ENCODE peak calls at places on chromosomes 4 and X, in seven cellular contexts. One of them, this sample, is unnamed.

GRCh38 chrX:142998447-142999208 is 27.1 kb upstream of the SPANXN4 start:
- DNase-seq in astrocyte of the spinal cord: no peak
- DNase-seq in foreskin fibroblast: no peak
- DNase-seq in fibroblast of the aortic adventitia: no peak
- DNase-seq in body of pancreas: no peak
- DNase-seq in fibroblast of pulmonary artery: peak
- DNase-seq in sigmoid colon: no peak
- DNase-seq in this sample: no peak

GRCh38 chr4:10006236-10006603 is 15.1 kb downstream of the SLC2A9 start:
- DNase-seq in astrocyte of the spinal cord: peak
- DNase-seq in foreskin fibroblast: peak
- DNase-seq in fibroblast of the aortic adventitia: peak
- DNase-seq in body of pancreas: peak
- DNase-seq in fibroblast of pulmonary artery: peak
- DNase-seq in sigmoid colon: peak
- DNase-seq in this sample: peak

GRCh38 chr4:925171-925570 is 6.9 kb downstream of the GAK start:
- DNase-seq in astrocyte of the spinal cord: no peak
- DNase-seq in foreskin fibroblast: no peak
- DNase-seq in fibroblast of the aortic adventitia: no peak
- DNase-seq in body of pancreas: no peak
- DNase-seq in fibroblast of pulmonary artery: no peak
- DNase-seq in sigmoid colon: no peak
- DNase-seq in this sample: no peak

GRCh38 chr4:38281416-38282071 is 321.3 kb downstream of the PTTG2 start:
- DNase-seq in astrocyte of the spinal cord: peak
- DNase-seq in foreskin fibroblast: peak
- DNase-seq in fibroblast of the aortic adventitia: peak
- DNase-seq in body of pancreas: no peak
- DNase-seq in fibroblast of pulmonary artery: peak
- DNase-seq in sigmoid colon: no peak
- DNase-seq in this sample: peak

GRCh38 chrX:119410854-119411253 is 11.7 kb downstream of the SLC25A43 start:
- DNase-seq in astrocyte of the spinal cord: no peak
- DNase-seq in foreskin fibroblast: no peak
- DNase-seq in fibroblast of the aortic adventitia: no peak
- DNase-seq in body of pancreas: no peak
- DNase-seq in fibroblast of pulmonary artery: no peak
- DNase-seq in sigmoid colon: no peak
- DNase-seq in this sample: no peak

GRCh38 chr4:19945979-19946380 is 305.7 kb upstream of the SLIT2 start:
- DNase-seq in astrocyte of the spinal cord: peak
- DNase-seq in foreskin fibroblast: peak
- DNase-seq in fibroblast of the aortic adventitia: peak
- DNase-seq in body of pancreas: no peak
- DNase-seq in fibroblast of pulmonary artery: peak
- DNase-seq in sigmoid colon: no peak
- DNase-seq in this sample: peak

GRCh38 chr4:19455196-19455595 is 796.5 kb upstream of the SLIT2 start:
- DNase-seq in astrocyte of the spinal cord: no peak
- DNase-seq in foreskin fibroblast: no peak
- DNase-seq in fibroblast of the aortic adventitia: no peak
- DNase-seq in body of pancreas: no peak
- DNase-seq in fibroblast of pulmonary artery: no peak
- DNase-seq in sigmoid colon: no peak
- DNase-seq in this sample: no peak

GRCh38 chr4:186781032-186781917 is 57.6 kb upstream of the FAT1 start:
- DNase-seq in astrocyte of the spinal cord: peak
- DNase-seq in foreskin fibroblast: peak
- DNase-seq in fibroblast of the aortic adventitia: no peak
- DNase-seq in body of pancreas: peak
- DNase-seq in fibroblast of pulmonary artery: peak
- DNase-seq in sigmoid colon: no peak
- DNase-seq in this sample: peak

GRCh38 chr4:7120341-7120740 is 52.5 kb upstream of the GRPEL1 start:
- DNase-seq in astrocyte of the spinal cord: peak
- DNase-seq in foreskin fibroblast: no peak
- DNase-seq in fibroblast of the aortic adventitia: no peak
- DNase-seq in body of pancreas: no peak
- DNase-seq in fibroblast of pulmonary artery: no peak
- DNase-seq in sigmoid colon: no peak
- DNase-seq in this sample: peak

GRCh38 chr4:22824091-22824490 is 131.4 kb downstream of the GBA3 start:
- DNase-seq in astrocyte of the spinal cord: no peak
- DNase-seq in foreskin fibroblast: no peak
- DNase-seq in fibroblast of the aortic adventitia: no peak
- DNase-seq in body of pancreas: no peak
- DNase-seq in fibroblast of pulmonary artery: no peak
- DNase-seq in sigmoid colon: no peak
- DNase-seq in this sample: no peak

GRCh38 chr4:169116270-169116901 is 106.3 kb upstream of the CBR4 start:
- DNase-seq in astrocyte of the spinal cord: peak
- DNase-seq in foreskin fibroblast: peak
- DNase-seq in fibroblast of the aortic adventitia: peak
- DNase-seq in body of pancreas: no peak
- DNase-seq in fibroblast of pulmonary artery: peak
- DNase-seq in sigmoid colon: no peak
- DNase-seq in this sample: no peak

GRCh38 chr4:119240128-119240527 is 27.6 kb downstream of the USP53 start:
- DNase-seq in astrocyte of the spinal cord: no peak
- DNase-seq in foreskin fibroblast: no peak
- DNase-seq in fibroblast of the aortic adventitia: no peak
- DNase-seq in body of pancreas: no peak
- DNase-seq in fibroblast of pulmonary artery: no peak
- DNase-seq in sigmoid colon: no peak
- DNase-seq in this sample: no peak

GRCh38 chrX:55486736-55487135 is 2.9 kb downstream of the USP51 start:
- DNase-seq in astrocyte of the spinal cord: no peak
- DNase-seq in foreskin fibroblast: no peak
- DNase-seq in fibroblast of the aortic adventitia: peak
- DNase-seq in body of pancreas: no peak
- DNase-seq in fibroblast of pulmonary artery: no peak
- DNase-seq in sigmoid colon: peak
- DNase-seq in this sample: no peak

GRCh38 chr4:7886250-7886973 is 53.2 kb downstream of the AFAP1 start:
- DNase-seq in astrocyte of the spinal cord: no peak
- DNase-seq in foreskin fibroblast: no peak
- DNase-seq in fibroblast of the aortic adventitia: no peak
- DNase-seq in body of pancreas: no peak
- DNase-seq in fibroblast of pulmonary artery: no peak
- DNase-seq in sigmoid colon: no peak
- DNase-seq in this sample: peak

GRCh38 chrX:10602646-10603045 is 17.7 kb downstream of the MID1 start:
- DNase-seq in astrocyte of the spinal cord: no peak
- DNase-seq in foreskin fibroblast: no peak
- DNase-seq in fibroblast of the aortic adventitia: no peak
- DNase-seq in body of pancreas: no peak
- DNase-seq in fibroblast of pulmonary artery: no peak
- DNase-seq in sigmoid colon: no peak
- DNase-seq in this sample: no peak

GRCh38 chrX:154750301-154751120 is at the start of gene GAB3:
- DNase-seq in astrocyte of the spinal cord: peak
- DNase-seq in foreskin fibroblast: no peak
- DNase-seq in fibroblast of the aortic adventitia: peak
- DNase-seq in body of pancreas: peak
- DNase-seq in fibroblast of pulmonary artery: peak
- DNase-seq in sigmoid colon: no peak
- DNase-seq in this sample: peak

GRCh38 chrX:16997313-16997712 is 50.9 kb downstream of the REPS2 start:
- DNase-seq in astrocyte of the spinal cord: no peak
- DNase-seq in foreskin fibroblast: no peak
- DNase-seq in fibroblast of the aortic adventitia: no peak
- DNase-seq in body of pancreas: peak
- DNase-seq in fibroblast of pulmonary artery: no peak
- DNase-seq in sigmoid colon: no peak
- DNase-seq in this sample: no peak

GRCh38 chr4:40992472-40993298 is 221.7 kb downstream of the APBB2 start:
- DNase-seq in astrocyte of the spinal cord: peak
- DNase-seq in foreskin fibroblast: peak
- DNase-seq in fibroblast of the aortic adventitia: peak
- DNase-seq in body of pancreas: no peak
- DNase-seq in fibroblast of pulmonary artery: peak
- DNase-seq in sigmoid colon: no peak
- DNase-seq in this sample: peak

GRCh38 chr4:41668024-41668423 is 80.5 kb downstream of the PHOX2B start:
- DNase-seq in astrocyte of the spinal cord: no peak
- DNase-seq in foreskin fibroblast: no peak
- DNase-seq in fibroblast of the aortic adventitia: no peak
- DNase-seq in body of pancreas: no peak
- DNase-seq in fibroblast of pulmonary artery: no peak
- DNase-seq in sigmoid colon: no peak
- DNase-seq in this sample: no peak

GRCh38 chr4:7156273-7157139 is 35.8 kb upstream of the SORCS2 start:
- DNase-seq in astrocyte of the spinal cord: no peak
- DNase-seq in foreskin fibroblast: peak
- DNase-seq in fibroblast of the aortic adventitia: peak
- DNase-seq in body of pancreas: peak
- DNase-seq in fibroblast of pulmonary artery: peak
- DNase-seq in sigmoid colon: peak
- DNase-seq in this sample: peak

GRCh38 chr4:80471701-80472100 is 136.2 kb downstream of the CFAP299 start:
- DNase-seq in astrocyte of the spinal cord: peak
- DNase-seq in foreskin fibroblast: no peak
- DNase-seq in fibroblast of the aortic adventitia: no peak
- DNase-seq in body of pancreas: peak
- DNase-seq in fibroblast of pulmonary artery: peak
- DNase-seq in sigmoid colon: peak
- DNase-seq in this sample: peak

GRCh38 chr4:42676066-42676951 is 19.4 kb upstream of the ATP8A1 start:
- DNase-seq in astrocyte of the spinal cord: no peak
- DNase-seq in foreskin fibroblast: no peak
- DNase-seq in fibroblast of the aortic adventitia: peak
- DNase-seq in body of pancreas: no peak
- DNase-seq in fibroblast of pulmonary artery: no peak
- DNase-seq in sigmoid colon: no peak
- DNase-seq in this sample: no peak
- TF ChIP-seq CTCF in astrocyte of the spinal cord: no peak
- TF ChIP-seq CTCF in foreskin fibroblast: no peak
- TF ChIP-seq CTCF in fibroblast of the aortic adventitia: no peak
- TF ChIP-seq CTCF in body of pancreas: no peak
- TF ChIP-seq CTCF in fibroblast of pulmonary artery: no peak
- TF ChIP-seq CTCF in sigmoid colon: no peak
- TF ChIP-seq CTCF in this sample: no peak

GRCh38 chr4:71004281-71004851 is 10.9 kb downstream of the DCK start:
- DNase-seq in astrocyte of the spinal cord: no peak
- DNase-seq in foreskin fibroblast: no peak
- DNase-seq in fibroblast of the aortic adventitia: no peak
- DNase-seq in body of pancreas: no peak
- DNase-seq in fibroblast of pulmonary artery: no peak
- DNase-seq in sigmoid colon: no peak
- DNase-seq in this sample: no peak
- H3K4me3 ChIP-seq in astrocyte of the spinal cord: no peak
- H3K4me3 ChIP-seq in foreskin fibroblast: no peak
- H3K4me3 ChIP-seq in fibroblast of the aortic adventitia: no peak
- H3K4me3 ChIP-seq in body of pancreas: no peak
- H3K4me3 ChIP-seq in fibroblast of pulmonary artery: no peak
- H3K4me3 ChIP-seq in sigmoid colon: no peak
- H3K4me3 ChIP-seq in this sample: no peak

GRCh38 chr4:127622923-127623754 is 9.6 kb upstream of the INTU start:
- DNase-seq in astrocyte of the spinal cord: peak
- DNase-seq in foreskin fibroblast: peak
- DNase-seq in fibroblast of the aortic adventitia: peak
- DNase-seq in body of pancreas: peak
- DNase-seq in fibroblast of pulmonary artery: no peak
- DNase-seq in sigmoid colon: no peak
- DNase-seq in this sample: peak
- TF ChIP-seq CTCF in astrocyte of the spinal cord: peak
- TF ChIP-seq CTCF in foreskin fibroblast: peak
- TF ChIP-seq CTCF in fibroblast of the aortic adventitia: peak
- TF ChIP-seq CTCF in body of pancreas: no peak
- TF ChIP-seq CTCF in fibroblast of pulmonary artery: peak
- TF ChIP-seq CTCF in sigmoid colon: no peak
- TF ChIP-seq CTCF in this sample: peak

GRCh38 chr4:151223465-151223864 is 53.5 kb upstream of the PRSS48 start:
- DNase-seq in astrocyte of the spinal cord: no peak
- DNase-seq in foreskin fibroblast: no peak
- DNase-seq in fibroblast of the aortic adventitia: no peak
- DNase-seq in body of pancreas: no peak
- DNase-seq in fibroblast of pulmonary artery: no peak
- DNase-seq in sigmoid colon: no peak
- DNase-seq in this sample: no peak

GRCh38 chr4:151231915-151232595 is 44.9 kb upstream of the PRSS48 start:
- DNase-seq in astrocyte of the spinal cord: no peak
- DNase-seq in foreskin fibroblast: no peak
- DNase-seq in fibroblast of the aortic adventitia: peak
- DNase-seq in body of pancreas: no peak
- DNase-seq in fibroblast of pulmonary artery: no peak
- DNase-seq in sigmoid colon: no peak
- DNase-seq in this sample: peak

GRCh38 chr4:151228196-151229119 is 48.5 kb upstream of the PRSS48 start:
- DNase-seq in astrocyte of the spinal cord: peak
- DNase-seq in foreskin fibroblast: no peak
- DNase-seq in fibroblast of the aortic adventitia: peak
- DNase-seq in body of pancreas: no peak
- DNase-seq in fibroblast of pulmonary artery: peak
- DNase-seq in sigmoid colon: no peak
- DNase-seq in this sample: peak

GRCh38 chr4:151226004-151226932 is 50.7 kb upstream of the PRSS48 start:
- DNase-seq in astrocyte of the spinal cord: peak
- DNase-seq in foreskin fibroblast: peak
- DNase-seq in fibroblast of the aortic adventitia: peak
- DNase-seq in body of pancreas: no peak
- DNase-seq in fibroblast of pulmonary artery: peak
- DNase-seq in sigmoid colon: no peak
- DNase-seq in this sample: peak

GRCh38 chr4:151227731-151228130 is 49.2 kb upstream of the PRSS48 start:
- DNase-seq in astrocyte of the spinal cord: peak
- DNase-seq in foreskin fibroblast: peak
- DNase-seq in fibroblast of the aortic adventitia: peak
- DNase-seq in body of pancreas: peak
- DNase-seq in fibroblast of pulmonary artery: peak
- DNase-seq in sigmoid colon: peak
- DNase-seq in this sample: peak
- H3K4me3 ChIP-seq in astrocyte of the spinal cord: peak
- H3K4me3 ChIP-seq in foreskin fibroblast: peak
- H3K4me3 ChIP-seq in fibroblast of the aortic adventitia: peak
- H3K4me3 ChIP-seq in body of pancreas: no peak
- H3K4me3 ChIP-seq in fibroblast of pulmonary artery: peak
- H3K4me3 ChIP-seq in sigmoid colon: peak
- H3K4me3 ChIP-seq in this sample: peak

GRCh38 chrX:19198448-19198847 is 76.2 kb upstream of the ADGRG2 start:
- DNase-seq in astrocyte of the spinal cord: no peak
- DNase-seq in foreskin fibroblast: no peak
- DNase-seq in fibroblast of the aortic adventitia: no peak
- DNase-seq in body of pancreas: no peak
- DNase-seq in fibroblast of pulmonary artery: no peak
- DNase-seq in sigmoid colon: no peak
- DNase-seq in this sample: no peak
- TF ChIP-seq CTCF in astrocyte of the spinal cord: no peak
- TF ChIP-seq CTCF in foreskin fibroblast: no peak
- TF ChIP-seq CTCF in fibroblast of the aortic adventitia: no peak
- TF ChIP-seq CTCF in body of pancreas: no peak
- TF ChIP-seq CTCF in fibroblast of pulmonary artery: no peak
- TF ChIP-seq CTCF in sigmoid colon: no peak
- TF ChIP-seq CTCF in this sample: no peak